ENCODE peak calls at places on chromosomes 1 and 21, in seven cellular contexts. V is activated CD8-positive, alpha-beta memory T cell treated with anti-CD3 and anti-CD28 coated beads for 24 hours; M is AG20443; A is nephron progenitor cell; C is HFFc6; P is activated naive CD4-positive, alpha-beta T cell; U is A172. Z is an unnamed sample.

GRCh38 chr1:22247527-22248218 is 104.8 kb upstream of the WNT4 start:
- DNase-seq in U (no peak), M (no peak), P (no peak), C (no peak), V (no peak), A (no peak), Z (no peak)

GRCh38 chr1:224448428-224449017 is 13.9 kb upstream of the WDR26 start:
- DNase-seq in U (no peak), P (no peak), A (no peak), V (no peak), M (no peak), C (no peak), Z (no peak)

GRCh38 chr1:212982430-212983152 is 32.2 kb downstream of the VASH2 start:
- DNase-seq in V (no peak), U (no peak), M (no peak), A (no peak), P (no peak), C (no peak), Z (no peak)

GRCh38 chr1:223784541-223784940 is 61.2 kb downstream of the TP53BP2 start:
- DNase-seq in U (no peak), A (no peak), V (no peak), M (no peak), P (no peak), C (no peak), Z (no peak)

GRCh38 chr21:45487891-45488600 is 54.2 kb downstream of the SLC19A1 start:
- DNase-seq in C (no peak), M (no peak), U (no peak), A (no peak), V (no peak), P (no peak), Z (no peak)

GRCh38 chr1:32398401-32398800 is 4.2 kb upstream of the BSDC1 start:
- DNase-seq in U (no peak), A (no peak), M (no peak), V (no peak), P (no peak), C (peak), Z (no peak)

GRCh38 chr1:98441281-98441680 is 220.2 kb upstream of the SNX7 start:
- DNase-seq in P (no peak), U (no peak), A (no peak), C (no peak), V (no peak), M (no peak), Z (no peak)

GRCh38 chr1:65924471-65924870 is 131.8 kb downstream of the PDE4B start:
- DNase-seq in A (no peak), C (peak), U (peak), V (no peak), M (peak), P (no peak), Z (no peak)

GRCh38 chr1:11841245-11842153 is 6.1 kb downstream of the NPPA start:
- DNase-seq in M (no peak), P (no peak), V (no peak), C (no peak), A (no peak), U (no peak), Z (no peak)

GRCh38 chr1:83882906-83883305 is 116.0 kb downstream of the TTLL7 start:
- DNase-seq in P (no peak), C (peak), M (peak), U (peak), V (no peak), A (peak), Z (no peak)

GRCh38 chr1:159922499-159923202 is 2.7 kb downstream of the TAGLN2 start:
- DNase-seq in M (peak), A (no peak), U (peak), V (no peak), C (no peak), P (no peak), Z (no peak)

GRCh38 chr1:87024936-87025537 is 110.6 kb downstream of the HS2ST1 start:
- DNase-seq in U (peak), A (no peak), V (no peak), M (peak), C (peak), P (no peak), Z (no peak)

GRCh38 chr1:206004269-206004800 is 1.1 kb upstream of the RAB7B start:
- DNase-seq in V (no peak), U (no peak), A (no peak), C (no peak), M (no peak), P (no peak), Z (no peak)

Z was measured in cardiac septum.